ENCODE peak calls at places on chromosomes 3 and 15, in eight cellular contexts. One of them, this sample, is unnamed.

GRCh38 chr3:190076601-190077444 is 43.9 kb downstream of the P3H2 start:
- DNase-seq in hippocampal formation: no peak
- DNase-seq in glomerular endothelial cell: no peak
- DNase-seq in T-helper 9 cell: no peak
- DNase-seq in head of caudate nucleus: no peak
- DNase-seq in frontal cortex: no peak
- DNase-seq in HCEC 1CT: peak
- DNase-seq in Peyer's patch: no peak
- DNase-seq in this sample: no peak

GRCh38 chr15:57647791-57648130 is 56.1 kb downstream of the MYZAP start:
- DNase-seq in T-helper 9 cell: no peak
- DNase-seq in HCEC 1CT: peak
- DNase-seq in head of caudate nucleus: no peak
- DNase-seq in glomerular endothelial cell: no peak
- DNase-seq in frontal cortex: no peak
- DNase-seq in Peyer's patch: no peak
- DNase-seq in hippocampal formation: no peak
- DNase-seq in this sample: no peak

GRCh38 chr15:40279437-40280141 is 3.3 kb downstream of the ANKRD63 start:
- DNase-seq in Peyer's patch: peak
- DNase-seq in glomerular endothelial cell: no peak
- DNase-seq in frontal cortex: peak
- DNase-seq in hippocampal formation: peak
- DNase-seq in HCEC 1CT: peak
- DNase-seq in T-helper 9 cell: peak
- DNase-seq in head of caudate nucleus: peak
- DNase-seq in this sample: peak

GRCh38 chr15:67690936-67691335 is 134.4 kb upstream of the SKOR1 start:
- DNase-seq in HCEC 1CT: peak
- DNase-seq in Peyer's patch: no peak
- DNase-seq in T-helper 9 cell: no peak
- DNase-seq in frontal cortex: no peak
- DNase-seq in glomerular endothelial cell: no peak
- DNase-seq in hippocampal formation: no peak
- DNase-seq in head of caudate nucleus: no peak
- DNase-seq in this sample: no peak

GRCh38 chr3:190026154-190026553 is 94.5 kb downstream of the P3H2 start:
- DNase-seq in Peyer's patch: no peak
- DNase-seq in glomerular endothelial cell: no peak
- DNase-seq in hippocampal formation: no peak
- DNase-seq in HCEC 1CT: no peak
- DNase-seq in frontal cortex: no peak
- DNase-seq in T-helper 9 cell: no peak
- DNase-seq in head of caudate nucleus: no peak
- DNase-seq in this sample: no peak

GRCh38 chr15:31481157-31481556 is 154.5 kb downstream of the KLF13 start:
- DNase-seq in hippocampal formation: no peak
- DNase-seq in head of caudate nucleus: no peak
- DNase-seq in HCEC 1CT: no peak
- DNase-seq in frontal cortex: no peak
- DNase-seq in T-helper 9 cell: no peak
- DNase-seq in Peyer's patch: no peak
- DNase-seq in glomerular endothelial cell: no peak
- DNase-seq in this sample: no peak

GRCh38 chr3:23264413-23264812 is 61.3 kb downstream of the UBE2E2 start:
- DNase-seq in Peyer's patch: no peak
- DNase-seq in T-helper 9 cell: no peak
- DNase-seq in hippocampal formation: no peak
- DNase-seq in HCEC 1CT: peak
- DNase-seq in frontal cortex: no peak
- DNase-seq in glomerular endothelial cell: no peak
- DNase-seq in head of caudate nucleus: no peak
- DNase-seq in this sample: no peak

GRCh38 chr3:88957751-88958452 is 149.5 kb upstream of the EPHA3 start:
- DNase-seq in head of caudate nucleus: no peak
- DNase-seq in T-helper 9 cell: no peak
- DNase-seq in Peyer's patch: no peak
- DNase-seq in HCEC 1CT: peak
- DNase-seq in frontal cortex: no peak
- DNase-seq in hippocampal formation: no peak
- DNase-seq in glomerular endothelial cell: no peak
- DNase-seq in this sample: no peak

GRCh38 chr3:59766165-59766872 is 716.5 kb upstream of the CFAP20DC start:
- DNase-seq in glomerular endothelial cell: no peak
- DNase-seq in HCEC 1CT: peak
- DNase-seq in frontal cortex: no peak
- DNase-seq in Peyer's patch: no peak
- DNase-seq in head of caudate nucleus: no peak
- DNase-seq in T-helper 9 cell: no peak
- DNase-seq in hippocampal formation: no peak
- DNase-seq in this sample: no peak

GRCh38 chr3:64958187-64958586 is 270.4 kb upstream of the ADAMTS9 start:
- DNase-seq in glomerular endothelial cell: no peak
- DNase-seq in Peyer's patch: no peak
- DNase-seq in hippocampal formation: no peak
- DNase-seq in T-helper 9 cell: no peak
- DNase-seq in head of caudate nucleus: no peak
- DNase-seq in HCEC 1CT: no peak
- DNase-seq in frontal cortex: no peak
- DNase-seq in this sample: no peak

GRCh38 chr3:56929809-56930615 is 128.3 kb upstream of the ARHGEF3 start:
- DNase-seq in hippocampal formation: no peak
- DNase-seq in frontal cortex: no peak
- DNase-seq in T-helper 9 cell: no peak
- DNase-seq in glomerular endothelial cell: no peak
- DNase-seq in head of caudate nucleus: no peak
- DNase-seq in Peyer's patch: no peak
- DNase-seq in HCEC 1CT: no peak
- DNase-seq in this sample: no peak

GRCh38 chr3:10196389-10197052 is 31.8 kb downstream of the IRAK2 start:
- DNase-seq in glomerular endothelial cell: no peak
- DNase-seq in Peyer's patch: peak
- DNase-seq in frontal cortex: no peak
- DNase-seq in head of caudate nucleus: no peak
- DNase-seq in hippocampal formation: no peak
- DNase-seq in HCEC 1CT: no peak
- DNase-seq in T-helper 9 cell: no peak
- DNase-seq in this sample: no peak

GRCh38 chr15:52256930-52257733 is 38.5 kb downstream of the MYO5C start:
- DNase-seq in head of caudate nucleus: no peak
- DNase-seq in hippocampal formation: no peak
- DNase-seq in Peyer's patch: no peak
- DNase-seq in T-helper 9 cell: no peak
- DNase-seq in glomerular endothelial cell: no peak
- DNase-seq in frontal cortex: no peak
- DNase-seq in HCEC 1CT: no peak
- DNase-seq in this sample: no peak

GRCh38 chr15:67570875-67571642 is 28.6 kb downstream of the MAP2K5 start:
- DNase-seq in glomerular endothelial cell: no peak
- DNase-seq in T-helper 9 cell: no peak
- DNase-seq in HCEC 1CT: no peak
- DNase-seq in Peyer's patch: no peak
- DNase-seq in hippocampal formation: no peak
- DNase-seq in frontal cortex: no peak
- DNase-seq in head of caudate nucleus: no peak
- DNase-seq in this sample: no peak

GRCh38 chr3:79032686-79033318 is 735.0 kb downstream of the ROBO1 start:
- DNase-seq in head of caudate nucleus: no peak
- DNase-seq in glomerular endothelial cell: peak
- DNase-seq in Peyer's patch: no peak
- DNase-seq in frontal cortex: no peak
- DNase-seq in T-helper 9 cell: no peak
- DNase-seq in HCEC 1CT: peak
- DNase-seq in hippocampal formation: no peak
- DNase-seq in this sample: no peak

GRCh38 chr3:42300013-42300412 is 34.0 kb upstream of the CCK start:
- DNase-seq in glomerular endothelial cell: peak
- DNase-seq in hippocampal formation: no peak
- DNase-seq in Peyer's patch: no peak
- DNase-seq in frontal cortex: no peak
- DNase-seq in head of caudate nucleus: no peak
- DNase-seq in HCEC 1CT: peak
- DNase-seq in T-helper 9 cell: no peak
- DNase-seq in this sample: no peak

GRCh38 chr15:81002254-81003022 is 1.7 kb downstream of the TLNRD1 start:
- DNase-seq in frontal cortex: no peak
- DNase-seq in head of caudate nucleus: no peak
- DNase-seq in hippocampal formation: no peak
- DNase-seq in glomerular endothelial cell: no peak
- DNase-seq in Peyer's patch: no peak
- DNase-seq in T-helper 9 cell: no peak
- DNase-seq in HCEC 1CT: no peak
- DNase-seq in this sample: no peak

GRCh38 chr3:49534581-49535495 is 19.4 kb upstream of the BSN start:
- DNase-seq in HCEC 1CT: no peak
- DNase-seq in hippocampal formation: peak
- DNase-seq in frontal cortex: peak
- DNase-seq in Peyer's patch: no peak
- DNase-seq in glomerular endothelial cell: no peak
- DNase-seq in T-helper 9 cell: no peak
- DNase-seq in head of caudate nucleus: peak
- DNase-seq in this sample: no peak